ENCODE peak calls at places on chromosomes 5 and 9, in seven cellular contexts. K is foreskin melanocyte; C is activated CD8-positive, alpha-beta memory T cell treated with anti-CD3 and anti-CD28 coated beads, Interleukin-2, amount 50 U/mL, for 48 hours; G is stimulated activated CD8-positive, alpha-beta memory T cell treated with anti-CD3 and anti-CD28 coated beads, Interleukin-7, amount 100 ng/mL, for 24 hours; P is GM12892; Y is GM03348; D is activated T-cell treated with anti-CD3 and anti-CD28 coated beads, Interleukin-2, amount 50 U/mL, for 72 hours. L is an unnamed sample.

GRCh38 chr9:3777137-3777536 is 251.3 kb upstream of the RFX3 start:
- DNase-seq in P (no peak), G (no peak), D (no peak), K (no peak), C (no peak), Y (no peak), L (no peak)

GRCh38 chr5:160460377-160461049 is 38.9 kb downstream of the PTTG1 start:
- DNase-seq in C (no peak), G (no peak), Y (peak), D (no peak), P (no peak), K (peak), L (no peak)

GRCh38 chr5:63211413-63212132 is 633.0 kb downstream of the LRRC70 start:
- DNase-seq in Y (no peak), G (no peak), D (no peak), C (no peak), K (no peak), P (no peak), L (no peak)

GRCh38 chr5:50667653-50668403 is 1.4 kb downstream of the PARP8 start:
- DNase-seq in G (peak), C (peak), Y (peak), P (peak), K (peak), D (peak), L (peak)

GRCh38 chr5:1512541-1513291 is 11.0 kb downstream of the LPCAT1 start:
- DNase-seq in G (no peak), K (no peak), D (no peak), Y (no peak), P (no peak), C (no peak), L (peak)

GRCh38 chr5:81756016-81756415 is 5.1 kb upstream of the SSBP2 start:
- DNase-seq in P (no peak), D (no peak), G (no peak), C (no peak), K (no peak), Y (no peak), L (no peak)

GRCh38 chr5:54681036-54681435 is 163.5 kb downstream of the SNX18 start:
- DNase-seq in K (no peak), D (no peak), G (no peak), Y (peak), P (no peak), C (no peak), L (no peak)

GRCh38 chr5:1137567-1138444 is 25.9 kb upstream of the SLC12A7 start:
- DNase-seq in Y (no peak), C (no peak), D (no peak), P (no peak), G (no peak), K (no peak), L (no peak)

GRCh38 chr5:151082976-151083651 is 2.3 kb upstream of the TNIP1 start:
- DNase-seq in D (peak), K (no peak), P (no peak), C (peak), G (peak), Y (no peak), L (no peak)

GRCh38 chr5:172540099-172540870 is 86.0 kb upstream of the SH3PXD2B start:
- DNase-seq in P (no peak), K (no peak), G (no peak), C (peak), Y (no peak), D (no peak), L (no peak)

GRCh38 chr5:1944408-1944807 is 61.7 kb upstream of the IRX4 start:
- DNase-seq in C (no peak), P (no peak), D (no peak), K (no peak), G (no peak), Y (no peak), L (no peak)